ENCODE peak calls at places on chromosomes 6 and 20, in nine cellular contexts. C is H9, J is HL-60, Y is GM06990, O is NCI-H1092 treated with DMSO at 0.1 percent for 48 hours, S is GM04504, X is GM13977, E is nephron progenitor cell, F is breast epithelium. L is an unnamed sample.

GRCh38 chr6:56821005-56821432 is 133.9 kb upstream of the BEND6 start:
- DNase-seq in J (no peak), E (no peak), Y (no peak), O (no peak), C (no peak), F (no peak), S (no peak), X (no peak), L (no peak)

GRCh38 chr6:113530769-113531168 is 326.4 kb upstream of the MARCKS start:
- DNase-seq in O (no peak), E (no peak), Y (no peak), C (no peak), J (no peak), X (no peak), S (no peak), F (no peak), L (no peak)

GRCh38 chr20:60057866-60058807 is 99.9 kb downstream of the CDH26 start:
- DNase-seq in O (peak; percentile 85), S (no peak), X (no peak), F (no peak), J (peak; percentile 93), Y (peak; percentile 58), E (peak; percentile 67), C (peak; percentile 83), L (peak; percentile 33)

GRCh38 chr20:6311097-6311496 is 188.3 kb upstream of the FERMT1 start:
- DNase-seq in E (no peak), S (no peak), J (no peak), Y (no peak), X (no peak), F (no peak), C (no peak), O (no peak), L (no peak)

GRCh38 chr6:28206527-28207243 is 18.4 kb upstream of the ZSCAN9 start:
- DNase-seq in F (no peak), S (no peak), J (no peak), E (no peak), X (no peak), C (peak; percentile 36), O (no peak), Y (no peak), L (no peak)

GRCh38 chr20:20303742-20304141 is 64.2 kb upstream of the INSM1 start:
- DNase-seq in Y (no peak), J (no peak), X (no peak), C (no peak), S (no peak), E (no peak), F (no peak), O (no peak), L (no peak)

GRCh38 chr6:52352239-52353008 is 9.5 kb upstream of the PAQR8 start:
- DNase-seq in J (peak; percentile 68), Y (peak; percentile 48), X (peak; percentile 38), C (no peak), S (peak; percentile 90), E (no peak), O (no peak), F (no peak), L (no peak)

GRCh38 chr6:35568967-35569606 is 56.4 kb upstream of the TULP1 start:
- DNase-seq in S (no peak), C (peak; percentile 71), O (no peak), X (peak; percentile 11), E (peak; percentile 21), F (peak; percentile 58), Y (peak; percentile 24), J (no peak), L (peak; percentile 45)

GRCh38 chr6:130928993-130929678 is 101.9 kb downstream of the SMLR1 start:
- DNase-seq in J (no peak), E (no peak), X (no peak), S (peak; percentile 53), Y (no peak), O (no peak), C (no peak), F (no peak), L (no peak)

GRCh38 chr6:80607814-80608391 is 501.4 kb downstream of the BCKDHB start:
- DNase-seq in X (no peak), F (no peak), C (no peak), E (no peak), S (peak; percentile 87), J (peak; percentile 18), Y (no peak), O (no peak), L (no peak)

GRCh38 chr6:2542101-2542857 is 208.4 kb downstream of the MYLK4 start:
- DNase-seq in X (no peak), Y (peak; percentile 3), J (no peak), S (no peak), F (no peak), O (no peak), E (no peak), C (no peak), L (peak; percentile 15)

GRCh38 chr6:3023663-3024483 is 24.2 kb downstream of the NQO2 start:
- DNase-seq in O (no peak), F (peak; percentile 83), E (peak; percentile 24), Y (peak; percentile 89), J (peak; percentile 89), S (peak; percentile 93), C (peak; percentile 89), X (peak; percentile 87), L (peak; percentile 97)

GRCh38 chr6:104526383-104526782 is 333.3 kb downstream of the HACE1 start:
- DNase-seq in Y (no peak), S (no peak), E (no peak), C (no peak), O (peak; percentile 34), F (no peak), X (no peak), J (no peak), L (no peak)